ENCODE peak calls at places on chromosomes 12 and 14, in four cellular contexts. Y is left lung, P is RWPE1, C is epithelial cell of esophagus. R is an unnamed sample.

GRCh38 chr14:23580948-23581281 is 2.3 kb upstream of the JPH4 start:
- DNase-seq in Y (peak), P (no peak), C (no peak), R (no peak)

GRCh38 chr14:21455592-21455911 is 371 bp downstream of the CHD8 start:
- DNase-seq in Y (no peak), P (no peak), C (peak), R (no peak)

GRCh38 chr14:55913324-55914035 is 204.7 kb upstream of the PELI2 start:
- DNase-seq in Y (no peak), P (no peak), C (no peak), R (no peak)

GRCh38 chr12:128083132-128083729 is 183.7 kb upstream of the TMEM132C start:
- DNase-seq in Y (no peak), P (no peak), C (no peak), R (no peak)

GRCh38 chr14:67420102-67420739 is 8.3 kb upstream of the PLEK2 start:
- DNase-seq in Y (no peak), P (no peak), C (no peak), R (no peak)

GRCh38 chr14:64775081-64775777 is 71.0 kb downstream of the PLEKHG3 start:
- DNase-seq in Y (no peak), P (no peak), C (no peak), R (no peak)

GRCh38 chr12:30985814-30986452 is 59.4 kb downstream of the TSPAN11 start:
- DNase-seq in Y (no peak), P (peak), C (peak), R (peak)

GRCh38 chr14:103158688-103159087 is 35.4 kb downstream of the TNFAIP2 start:
- DNase-seq in Y (no peak), P (no peak), C (no peak), R (no peak)

GRCh38 chr14:93010543-93011541 is 87.9 kb downstream of the CHGA start:
- DNase-seq in Y (no peak), P (no peak), C (no peak), R (no peak)

GRCh38 chr12:15543347-15543746 is 221.0 kb downstream of the PTPRO start:
- DNase-seq in Y (no peak), P (peak), C (peak), R (no peak)

GRCh38 chr12:130634866-130635265 is 81.2 kb downstream of the RIMBP2 start:
- DNase-seq in Y (no peak), P (no peak), C (no peak), R (no peak)

R was measured in upper lobe of right lung.